ENCODE peak calls at places on chromosomes 13 and 19, in eight cellular contexts. One of them, this sample, is unnamed.

GRCh38 chr13:51576754-51577153 is 7.5 kb upstream of the WDFY2 start:
- DNase-seq in HCT116: no peak
- DNase-seq in GM23338: no peak
- DNase-seq in MM.1S: no peak
- DNase-seq in SK-N-SH: no peak
- DNase-seq in PC-3: no peak
- DNase-seq in hepatocyte: no peak
- DNase-seq in neural progenitor cell: no peak
- DNase-seq in this sample: no peak

GRCh38 chr13:106275441-106276032 is 259.9 kb downstream of the EFNB2 start:
- DNase-seq in MM.1S: peak; percentile 60
- DNase-seq in SK-N-SH: no peak
- DNase-seq in HCT116: no peak
- DNase-seq in PC-3: no peak
- DNase-seq in GM23338: no peak
- DNase-seq in hepatocyte: no peak
- DNase-seq in neural progenitor cell: no peak
- DNase-seq in this sample: no peak

GRCh38 chr19:1259873-1260748 is 9.0 kb upstream of the CIRBP start:
- DNase-seq in neural progenitor cell: peak; percentile 37
- DNase-seq in hepatocyte: no peak
- DNase-seq in GM23338: no peak
- DNase-seq in SK-N-SH: no peak
- DNase-seq in HCT116: no peak
- DNase-seq in PC-3: no peak
- DNase-seq in MM.1S: no peak
- DNase-seq in this sample: peak; percentile 64

GRCh38 chr19:42989851-42990250 is 36.4 kb downstream of the PSG11 start:
- DNase-seq in MM.1S: no peak
- DNase-seq in hepatocyte: no peak
- DNase-seq in SK-N-SH: no peak
- DNase-seq in PC-3: no peak
- DNase-seq in HCT116: no peak
- DNase-seq in neural progenitor cell: no peak
- DNase-seq in GM23338: no peak
- DNase-seq in this sample: no peak

GRCh38 chr13:38398810-38399493 is 49.3 kb downstream of the UFM1 start:
- DNase-seq in MM.1S: no peak
- DNase-seq in hepatocyte: peak; percentile 15
- DNase-seq in HCT116: no peak
- DNase-seq in GM23338: no peak
- DNase-seq in SK-N-SH: no peak
- DNase-seq in neural progenitor cell: no peak
- DNase-seq in PC-3: peak; percentile 8
- DNase-seq in this sample: no peak

GRCh38 chr13:38418286-38418685 is 68.6 kb downstream of the UFM1 start:
- DNase-seq in SK-N-SH: no peak
- DNase-seq in neural progenitor cell: no peak
- DNase-seq in MM.1S: no peak
- DNase-seq in HCT116: no peak
- DNase-seq in GM23338: no peak
- DNase-seq in PC-3: no peak
- DNase-seq in hepatocyte: no peak
- DNase-seq in this sample: no peak

GRCh38 chr19:13103961-13104847 is 1.5 kb upstream of the LYL1 start:
- DNase-seq in MM.1S: peak; percentile 72
- DNase-seq in SK-N-SH: peak; percentile 81
- DNase-seq in GM23338: peak; percentile 81
- DNase-seq in neural progenitor cell: peak; percentile 64
- DNase-seq in hepatocyte: no peak
- DNase-seq in PC-3: peak; percentile 50
- DNase-seq in HCT116: no peak
- DNase-seq in this sample: peak; percentile 96

GRCh38 chr13:25478186-25478585 is 106.4 kb downstream of the ATP8A2 start:
- DNase-seq in HCT116: no peak
- DNase-seq in PC-3: peak; percentile 37
- DNase-seq in SK-N-SH: no peak
- DNase-seq in MM.1S: no peak
- DNase-seq in hepatocyte: peak; percentile 16
- DNase-seq in neural progenitor cell: peak; percentile 70
- DNase-seq in GM23338: peak; percentile 88
- DNase-seq in this sample: no peak

GRCh38 chr13:19150712-19151228 is 30.9 kb downstream of the TUBA3C start:
- DNase-seq in hepatocyte: no peak
- DNase-seq in MM.1S: no peak
- DNase-seq in PC-3: no peak
- DNase-seq in GM23338: no peak
- DNase-seq in HCT116: no peak
- DNase-seq in neural progenitor cell: no peak
- DNase-seq in SK-N-SH: no peak
- DNase-seq in this sample: no peak

GRCh38 chr13:89361909-89362308 is 1690.7 kb downstream of the SLITRK5 start:
- DNase-seq in SK-N-SH: no peak
- DNase-seq in MM.1S: no peak
- DNase-seq in GM23338: no peak
- DNase-seq in PC-3: peak; percentile 41
- DNase-seq in neural progenitor cell: no peak
- DNase-seq in HCT116: no peak
- DNase-seq in hepatocyte: no peak
- DNase-seq in this sample: no peak

GRCh38 chr13:20667857-20668256 is 35.6 kb upstream of the IL17D start:
- DNase-seq in hepatocyte: no peak
- DNase-seq in HCT116: no peak
- DNase-seq in PC-3: no peak
- DNase-seq in MM.1S: no peak
- DNase-seq in neural progenitor cell: no peak
- DNase-seq in GM23338: no peak
- DNase-seq in SK-N-SH: no peak
- DNase-seq in this sample: no peak

GRCh38 chr13:28412981-28413380 is 81.9 kb downstream of the FLT1 start:
- DNase-seq in PC-3: no peak
- DNase-seq in hepatocyte: no peak
- DNase-seq in HCT116: no peak
- DNase-seq in SK-N-SH: no peak
- DNase-seq in MM.1S: no peak
- DNase-seq in GM23338: no peak
- DNase-seq in neural progenitor cell: no peak
- DNase-seq in this sample: no peak

GRCh38 chr13:113962975-113963374 is 10.9 kb downstream of the C13orf46 start:
- DNase-seq in neural progenitor cell: no peak
- DNase-seq in hepatocyte: no peak
- DNase-seq in SK-N-SH: no peak
- DNase-seq in GM23338: no peak
- DNase-seq in PC-3: no peak
- DNase-seq in HCT116: no peak
- DNase-seq in MM.1S: no peak
- DNase-seq in this sample: no peak

GRCh38 chr13:91368101-91368500 is 20.6 kb downstream of the MIR17HG start:
- DNase-seq in MM.1S: no peak
- DNase-seq in GM23338: no peak
- DNase-seq in neural progenitor cell: no peak
- DNase-seq in SK-N-SH: no peak
- DNase-seq in hepatocyte: no peak
- DNase-seq in PC-3: no peak
- DNase-seq in HCT116: no peak
- DNase-seq in this sample: no peak

GRCh38 chr13:25901460-25902376 is 150.1 kb downstream of the SHISA2 start:
- DNase-seq in HCT116: no peak
- DNase-seq in GM23338: no peak
- DNase-seq in PC-3: peak; percentile 96
- DNase-seq in hepatocyte: peak; percentile 67
- DNase-seq in SK-N-SH: peak; percentile 51
- DNase-seq in neural progenitor cell: no peak
- DNase-seq in MM.1S: no peak
- DNase-seq in this sample: peak; percentile 11

GRCh38 chr13:75752848-75753247 is 116.7 kb downstream of the LMO7 start:
- DNase-seq in HCT116: no peak
- DNase-seq in MM.1S: no peak
- DNase-seq in neural progenitor cell: no peak
- DNase-seq in PC-3: no peak
- DNase-seq in GM23338: no peak
- DNase-seq in SK-N-SH: no peak
- DNase-seq in hepatocyte: no peak
- DNase-seq in this sample: no peak

GRCh38 chr19:51564791-51565190 is 6.3 kb upstream of the ZNF175 start:
- DNase-seq in HCT116: no peak
- DNase-seq in GM23338: peak; percentile 66
- DNase-seq in PC-3: no peak
- DNase-seq in SK-N-SH: no peak
- DNase-seq in neural progenitor cell: no peak
- DNase-seq in MM.1S: no peak
- DNase-seq in hepatocyte: no peak
- DNase-seq in this sample: peak; percentile 16

GRCh38 chr19:49489601-49490167 is 2.3 kb downstream of the RPL13A start:
- DNase-seq in GM23338: no peak
- DNase-seq in neural progenitor cell: peak; percentile 2
- DNase-seq in SK-N-SH: no peak
- DNase-seq in PC-3: no peak
- DNase-seq in HCT116: no peak
- DNase-seq in MM.1S: no peak
- DNase-seq in hepatocyte: no peak
- DNase-seq in this sample: peak; percentile 78
- TF ChIP-seq CTCF in GM23338: no peak
- TF ChIP-seq CTCF in neural progenitor cell: no peak
- TF ChIP-seq CTCF in SK-N-SH: no peak
- TF ChIP-seq CTCF in PC-3: no peak
- TF ChIP-seq CTCF in HCT116: peak; percentile 7
- TF ChIP-seq CTCF in MM.1S: no peak
- TF ChIP-seq CTCF in hepatocyte: no peak
- TF ChIP-seq CTCF in this sample: peak; percentile 78

DNA sequence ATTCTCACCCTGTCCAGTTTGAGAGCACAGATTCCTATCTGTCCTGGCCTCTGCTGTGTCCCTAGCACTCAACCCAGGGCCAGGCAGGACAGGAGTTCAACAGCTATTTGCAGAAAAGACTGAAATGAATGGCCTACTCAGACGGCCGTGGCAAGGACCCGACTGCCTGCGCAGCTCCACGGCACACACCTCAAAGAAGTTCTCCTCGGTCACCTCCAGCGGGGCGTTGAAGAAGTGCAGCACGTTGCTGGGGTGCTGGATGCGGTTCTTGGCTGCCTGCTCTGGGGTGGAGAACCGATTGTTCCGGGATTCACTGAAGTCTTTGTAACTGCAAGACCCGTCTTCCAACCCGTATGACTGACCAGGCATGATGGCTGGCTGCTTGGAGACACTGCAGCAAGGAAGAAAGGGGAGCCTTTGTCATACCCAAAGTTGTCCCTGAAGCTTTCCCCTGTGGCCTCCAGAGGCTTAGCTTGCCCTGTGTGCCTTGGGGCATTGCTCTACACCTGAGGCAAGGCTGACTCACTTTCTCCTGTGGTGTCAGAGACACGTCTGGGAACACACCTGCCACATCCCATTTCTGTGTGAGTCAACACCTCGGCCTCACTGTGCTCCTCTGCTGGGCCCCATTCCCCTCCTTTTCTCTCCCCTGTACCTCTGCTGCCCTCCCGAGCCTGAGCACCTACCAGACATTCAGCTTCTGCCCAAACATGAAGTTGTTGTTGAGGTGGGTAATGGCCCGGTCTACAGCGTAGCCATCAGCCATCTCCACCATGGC is 6.8 kb upstream of the ECH1 start:
- DNase-seq in GM23338: no peak
- DNase-seq in hepatocyte: peak; percentile 85
- DNase-seq in neural progenitor cell: no peak
- DNase-seq in PC-3: peak; percentile 94
- DNase-seq in MM.1S: no peak
- DNase-seq in SK-N-SH: no peak
- DNase-seq in HCT116: peak; percentile 46
- DNase-seq in this sample: no peak
- TF ChIP-seq EZH2phosphoT487 in GM23338: no peak
- TF ChIP-seq EZH2phosphoT487 in hepatocyte: no peak
- TF ChIP-seq EZH2phosphoT487 in neural progenitor cell: no peak
- TF ChIP-seq EZH2phosphoT487 in PC-3: no peak
- TF ChIP-seq EZH2phosphoT487 in MM.1S: no peak
- TF ChIP-seq EZH2phosphoT487 in SK-N-SH: no peak
- TF ChIP-seq EZH2phosphoT487 in HCT116: no peak
- TF ChIP-seq EZH2phosphoT487 in this sample: no peak

GRCh38 chr19:2261438-2262172 is 5.4 kb upstream of the JSRP1 start:
- DNase-seq in hepatocyte: no peak
- DNase-seq in MM.1S: peak; percentile 49
- DNase-seq in HCT116: peak; percentile 37
- DNase-seq in SK-N-SH: peak; percentile 49
- DNase-seq in neural progenitor cell: peak; percentile 48
- DNase-seq in PC-3: peak; percentile 37
- DNase-seq in GM23338: peak; percentile 66
- DNase-seq in this sample: peak; percentile 71
- TF ChIP-seq CTCF in hepatocyte: peak; percentile 42
- TF ChIP-seq CTCF in MM.1S: peak; percentile 76
- TF ChIP-seq CTCF in HCT116: peak; percentile 86
- TF ChIP-seq CTCF in SK-N-SH: peak; percentile 67
- TF ChIP-seq CTCF in neural progenitor cell: peak; percentile 62
- TF ChIP-seq CTCF in PC-3: peak; percentile 56
- TF ChIP-seq CTCF in GM23338: peak; percentile 82
- TF ChIP-seq CTCF in this sample: peak; percentile 88

DNA sequence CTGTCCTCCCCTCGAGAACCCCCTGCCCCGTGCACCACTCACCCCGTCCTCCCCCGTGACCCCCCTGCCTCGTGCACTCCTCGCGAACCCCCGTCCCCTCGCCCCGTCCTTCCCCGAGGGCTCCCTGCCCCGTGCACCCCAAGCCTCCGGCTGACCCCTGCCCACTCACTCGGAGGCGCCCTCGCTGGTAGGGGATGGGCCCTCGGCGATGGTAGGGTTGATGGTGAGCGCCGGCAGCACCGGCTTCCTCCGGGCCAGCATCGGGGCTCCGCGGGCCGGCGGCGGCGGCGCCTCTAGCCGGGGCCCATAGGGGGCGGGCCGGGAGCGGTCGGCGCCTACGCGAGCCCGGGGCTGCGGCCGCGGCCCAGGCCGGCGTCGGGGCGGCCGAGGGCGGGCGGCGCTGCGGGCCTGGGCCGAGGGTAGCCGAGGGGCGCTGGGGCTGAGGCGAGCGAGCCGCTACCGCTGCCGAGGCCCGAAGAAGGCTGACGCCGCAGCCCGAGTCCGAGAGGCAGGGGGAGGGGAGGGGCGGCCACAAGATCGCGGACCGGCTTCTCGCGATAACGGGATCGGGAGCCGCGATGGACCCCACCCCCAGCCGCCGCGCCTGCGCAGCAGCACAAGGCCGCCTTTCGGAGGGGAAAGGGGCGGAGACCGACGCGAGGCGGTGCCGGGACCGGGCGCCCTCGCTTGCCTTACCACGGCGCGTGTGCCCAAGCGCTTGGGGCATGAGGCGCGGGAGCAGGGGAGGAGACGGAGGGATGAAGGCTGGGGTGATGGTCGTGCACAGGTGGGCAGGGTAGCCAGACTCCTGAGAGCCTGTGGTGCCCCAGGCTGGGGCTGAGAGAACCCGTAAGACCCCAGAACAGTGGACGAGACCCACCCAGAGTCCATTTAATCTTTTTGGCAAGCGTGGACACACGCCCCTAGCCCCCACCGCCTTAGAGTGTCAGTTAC is at the start of gene MAP2K2:
- DNase-seq in GM23338: peak; percentile 95
- DNase-seq in HCT116: peak; percentile 79
- DNase-seq in SK-N-SH: peak; percentile 100
- DNase-seq in hepatocyte: peak; percentile 98
- DNase-seq in PC-3: peak; percentile 87
- DNase-seq in MM.1S: peak; percentile 97
- DNase-seq in neural progenitor cell: peak; percentile 98
- DNase-seq in this sample: peak; percentile 96
- TF ChIP-seq EZH2phosphoT487 in GM23338: no peak
- TF ChIP-seq EZH2phosphoT487 in HCT116: no peak
- TF ChIP-seq EZH2phosphoT487 in SK-N-SH: no peak
- TF ChIP-seq EZH2phosphoT487 in hepatocyte: no peak
- TF ChIP-seq EZH2phosphoT487 in PC-3: no peak
- TF ChIP-seq EZH2phosphoT487 in MM.1S: no peak
- TF ChIP-seq EZH2phosphoT487 in neural progenitor cell: no peak
- TF ChIP-seq EZH2phosphoT487 in this sample: no peak